ENCODE peak calls at places on chromosome 6, in ten cellular contexts. E is CD8-positive, alpha-beta memory T cell; X is aorta; O is activated T-helper 1 cell treated with anti-CD3 and anti-CD28 coated beads, Interleukin-12 subunit alpha, Interleukin-12 subunit beta, Interleukin-2, Interleukin-4 antibody, amounts not matched to agents 30 ng/mL and 10 ng/mL and 1 ng/mL, durations not matched to agents 14 hours and 24 hours and 36 hours; M is neural crest cell; T is A673; F is OCI-LY7; U is smooth muscle cell of the brain vasculature; H is anterior cingulate cortex; B is stimulated activated CD4-positive, alpha-beta T cell treated with anti-CD3 and anti-CD28 coated beads, Interleukin-4, amount 100 ng/mL, for 4 hours. J is an unnamed sample.

GRCh38 chr6:24683297-24684296 is 16.7 kb downstream of the ACOT13 start:
- DNase-seq in E (no peak), X (no peak), O (no peak), M (no peak), T (peak), F (no peak), U (no peak), H (no peak), B (no peak), J (no peak)

GRCh38 chr6:106287215-106287614 is 38.3 kb downstream of the ATG5 start:
- DNase-seq in E (no peak), X (no peak), O (no peak), M (no peak), T (no peak), F (no peak), U (peak), H (no peak), B (no peak), J (no peak)

GRCh38 chr6:166910601-166911000 is 45.7 kb downstream of the RNASET2 start:
- DNase-seq in E (no peak), X (no peak), O (no peak), M (no peak), T (no peak), F (no peak), U (no peak), H (no peak), B (no peak), J (no peak)

GRCh38 chr6:24985313-24985712 is 49.6 kb upstream of the RIPOR2 start:
- DNase-seq in E (no peak), X (no peak), O (no peak), M (no peak), T (peak), F (no peak), U (no peak), H (no peak), B (no peak), J (no peak)

GRCh38 chr6:108365488-108365887 is 70.6 kb downstream of the AFG1L start:
- DNase-seq in E (no peak), X (no peak), O (no peak), M (no peak), T (no peak), F (no peak), U (no peak), H (no peak), B (no peak), J (no peak)

GRCh38 chr6:89559487-89559886 is 79.1 kb downstream of the LYRM2 start:
- DNase-seq in E (no peak), X (no peak), O (no peak), M (no peak), T (no peak), F (no peak), U (no peak), H (no peak), B (no peak), J (no peak)

GRCh38 chr6:16332175-16332542 is 93.8 kb downstream of the GMPR start:
- DNase-seq in E (peak), X (peak), O (peak), M (peak), T (peak), F (peak), U (no peak), H (peak), B (peak), J (peak)

GRCh38 chr6:31079656-31080261 is 32.6 kb downstream of the C6orf15 start:
- DNase-seq in E (peak), X (peak), O (peak), M (peak), T (peak), F (peak), U (no peak), H (peak), B (peak), J (peak)

GRCh38 chr6:70474751-70475150 is 61.4 kb downstream of the FAM135A start:
- DNase-seq in E (no peak), X (no peak), O (no peak), M (no peak), T (no peak), F (no peak), U (no peak), H (no peak), B (no peak), J (no peak)

GRCh38 chr6:5399391-5399790 is 138.1 kb downstream of the FARS2 start:
- DNase-seq in E (no peak), X (no peak), O (no peak), M (no peak), T (no peak), F (no peak), U (no peak), H (no peak), B (no peak), J (no peak)

GRCh38 chr6:152404936-152405595 is 232.1 kb downstream of the SYNE1 start:
- DNase-seq in E (no peak), X (no peak), O (no peak), M (no peak), T (no peak), F (no peak), U (no peak), H (no peak), B (no peak), J (no peak)

GRCh38 chr6:226516-227073 is 65.7 kb upstream of the DUSP22 start:
- DNase-seq in E (no peak), X (no peak), O (no peak), M (no peak), T (no peak), F (no peak), U (no peak), H (no peak), B (no peak), J (no peak)

GRCh38 chr6:117591405-117591804 is 10.9 kb downstream of the GOPC start:
- DNase-seq in E (no peak), X (no peak), O (no peak), M (no peak), T (no peak), F (no peak), U (no peak), H (no peak), B (no peak), J (no peak)

GRCh38 chr6:116229287-116229913 is 24.5 kb downstream of the TSPYL4 start:
- DNase-seq in E (no peak), X (peak), O (no peak), M (peak), T (peak), F (peak), U (peak), H (peak), B (no peak), J (no peak)